ENCODE peak calls at places on chromosomes 13 and 19, in four cellular contexts. G is effector memory CD4-positive, alpha-beta T cell; A is fibroblast of lung; F is A549. W is an unnamed sample.

GRCh38 chr19:7801020-7801570 is 28.9 kb upstream of the EVI5L start:
- DNase-seq in G (no peak), A (no peak), F (no peak), W (no peak)

GRCh38 chr13:20340759-20341161 is 108.6 kb upstream of the GJB6 start:
- DNase-seq in G (no peak), A (peak; percentile 29), F (no peak), W (no peak)

GRCh38 chr13:74203576-74203975 is 69.4 kb upstream of the KLF12 start:
- DNase-seq in G (no peak), A (peak; percentile 50), F (no peak), W (no peak)

GRCh38 chr13:99062593-99062992 is 84.7 kb upstream of the DOCK9 start:
- DNase-seq in G (no peak), A (peak; percentile 78), F (no peak), W (no peak)

GRCh38 chr19:16894080-16894479 is 5.3 kb downstream of the F2RL3 start:
- DNase-seq in G (no peak), A (no peak), F (no peak), W (no peak)

GRCh38 chr19:32781280-32781679 is 61.7 kb downstream of the TDRD12 start:
- DNase-seq in G (no peak), A (no peak), F (no peak), W (no peak)

GRCh38 chr13:35704331-35704730 is 227.8 kb upstream of the MAB21L1 start:
- DNase-seq in G (no peak), A (no peak), F (no peak), W (no peak)

GRCh38 chr13:25678398-25678797 is 306.6 kb downstream of the ATP8A2 start:
- DNase-seq in G (no peak), A (no peak), F (no peak), W (no peak)

GRCh38 chr13:34591801-34592454 is 350.1 kb upstream of the NBEA start:
- DNase-seq in G (no peak), A (peak; percentile 18), F (no peak), W (no peak)

GRCh38 chr13:99307648-99308339 is 595 bp upstream of the GPR183 start:
- DNase-seq in G (peak; percentile 39), A (peak; percentile 90), F (no peak), W (peak; percentile 33)

GRCh38 chr19:8255426-8256125 is 46.4 kb downstream of the CERS4 start:
- DNase-seq in G (no peak), A (no peak), F (no peak), W (no peak)

GRCh38 chr13:44024496-44025155 is 144.9 kb downstream of the LACC1 start:
- DNase-seq in G (no peak), A (no peak), F (no peak), W (no peak)

GRCh38 chr13:21538280-21538679 is 65.7 kb downstream of the MICU2 start:
- DNase-seq in G (no peak), A (no peak), F (no peak), W (no peak)

GRCh38 chr19:43798546-43799409 is 3.5 kb downstream of the LYPD5 start:
- DNase-seq in G (peak; percentile 32), A (peak; percentile 42), F (no peak), W (peak; percentile 43)

GRCh38 chr19:35644987-35645679 is 3.0 kb upstream of the COX6B1 start:
- DNase-seq in G (peak; percentile 50), A (peak; percentile 31), F (peak; percentile 81), W (peak; percentile 39)

GRCh38 chr13:46164661-46165060 is 17.3 kb downstream of the LCP1 start:
- DNase-seq in G (no peak), A (no peak), F (no peak), W (no peak)
- H3K4me1 ChIP-seq in G (peaks cover 67% of the 10 kb centered on the region), A (no peaks in the 10 kb centered on the region), F (no peaks in the 10 kb centered on the region), W (peaks cover 80% of the 10 kb centered on the region)

GRCh38 chr19:28468701-28469459 is 744.1 kb downstream of the UQCRFS1 start:
- DNase-seq in G (no peak), A (peak; percentile 77), F (no peak), W (peak; percentile 10)
- H3K4me3 ChIP-seq in G (no peak overlapping the region), A (no peak overlapping the region), F (no peak overlapping the region), W (no peak overlapping the region)

GRCh38 chr19:56875717-56876116 is 35.2 kb upstream of the PEG3 start:
- DNase-seq in G (no peak), A (no peak), F (no peak), W (no peak)
- H3K9me3 ChIP-seq in G (peaks cover 6% of the 10 kb centered on the region), A (no peaks in the 10 kb centered on the region), F (peaks cover 65% of the 10 kb centered on the region), W (peaks cover 5% of the 10 kb centered on the region)

DNA sequence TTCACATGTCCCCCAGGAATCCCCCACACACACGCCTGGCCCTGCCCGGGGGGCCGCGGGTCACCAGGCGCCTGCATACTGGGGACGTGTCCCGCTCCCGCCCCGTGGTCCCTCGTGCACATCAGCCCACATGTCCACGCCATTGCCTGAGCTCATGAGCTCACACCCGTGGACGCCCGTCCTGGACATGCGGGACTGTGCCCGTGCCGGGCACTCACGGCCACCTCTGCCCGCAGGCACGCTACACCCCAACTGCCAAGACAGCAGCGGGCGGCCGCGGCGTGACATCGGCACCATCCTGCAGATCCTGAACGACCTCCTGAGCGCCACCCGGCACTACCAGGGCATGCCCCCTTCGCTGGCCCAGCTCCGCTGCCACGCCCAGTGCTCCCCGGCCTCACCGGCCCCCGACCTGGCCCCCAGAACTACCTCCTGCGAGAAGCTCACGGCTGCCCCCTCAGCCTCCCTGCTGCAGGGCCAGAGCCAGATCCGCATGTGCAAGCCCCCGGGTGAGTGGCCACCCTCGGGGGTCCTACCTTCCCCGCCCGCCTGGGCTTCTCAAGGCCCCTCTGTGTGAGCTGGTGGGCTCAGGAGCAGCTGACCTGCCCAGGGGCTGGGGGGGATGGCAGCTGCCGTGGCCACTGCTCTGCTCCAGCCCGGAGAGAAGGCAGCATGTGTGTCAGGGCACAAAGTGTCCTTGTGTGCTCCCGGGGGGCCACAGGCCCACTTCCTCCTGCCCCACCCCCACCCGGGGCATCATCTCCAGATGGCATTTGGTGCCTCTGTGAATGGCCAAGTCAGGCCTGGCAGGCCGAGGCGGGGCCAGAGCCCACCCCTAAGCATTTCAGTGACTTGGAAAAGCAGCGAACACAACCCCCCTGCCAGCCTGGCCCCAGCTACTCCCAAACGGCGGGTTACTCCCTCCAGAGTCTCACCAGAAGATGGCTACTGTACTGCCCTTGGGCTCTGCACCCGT is 7.1 kb downstream of the MIDN start:
- DNase-seq in G (no peak), A (no peak), F (no peak), W (no peak)
- H3K4me1 ChIP-seq in G (peaks cover 80% of the 10 kb centered on the region), A (peaks cover 44% of the 10 kb centered on the region), F (peaks cover 69% of the 10 kb centered on the region), W (peaks cover 70% of the 10 kb centered on the region)

GRCh38 chr19:5291588-5292193 is 48.9 kb downstream of the PTPRS start:
- DNase-seq in G (no peak), A (no peak), F (no peak), W (no peak)
- H3K4me3 ChIP-seq in G (no peak overlapping the region), A (peak overlapping the region; percentile 54), F (peak overlapping the region; percentile 97), W (peak overlapping the region; percentile 38)

DNA sequence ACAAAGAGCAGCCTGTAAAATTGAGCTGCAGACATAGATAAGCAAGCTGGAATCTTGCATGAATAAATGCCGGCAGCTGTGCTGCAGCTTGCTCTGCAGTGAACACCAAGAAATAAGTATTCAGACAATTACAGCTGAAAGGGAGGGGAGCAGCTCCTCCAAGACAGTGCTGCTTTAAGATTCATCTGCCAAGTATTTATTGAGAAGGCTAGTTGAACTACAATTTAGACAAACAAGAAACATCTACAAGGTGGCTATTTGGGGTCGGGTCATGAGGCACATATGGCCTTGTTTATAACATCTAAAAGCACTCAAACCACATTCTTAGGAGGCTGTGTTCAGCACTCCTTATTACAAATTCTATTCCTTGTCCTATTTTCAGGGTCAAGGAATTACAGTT is 34.9 kb downstream of the ZNF726 start:
- DNase-seq in G (no peak), A (no peak), F (no peak), W (no peak)
- H3K9me3 ChIP-seq in G (no peaks in the 10 kb centered on the region), A (no peaks in the 10 kb centered on the region), F (peaks cover 33% of the 10 kb centered on the region), W (no peaks in the 10 kb centered on the region)

GRCh38 chr19:18510216-18510615 is 11.7 kb downstream of the ELL start:
- DNase-seq in G (no peak), A (no peak), F (no peak), W (no peak)
- H3K4me1 ChIP-seq in G (peaks cover 64% of the 10 kb centered on the region), A (peaks cover 26% of the 10 kb centered on the region), F (peaks cover 30% of the 10 kb centered on the region), W (peaks cover 60% of the 10 kb centered on the region)

W was measured in CD8-positive, alpha-beta memory T cell.